ENCODE peak calls at places on chromosomes 1 and 21, in eight cellular contexts. J, Y, G, S, W, X, F and V are unnamed samples.

GRCh38 chr1:93042134-93042821 is 36.8 kb upstream of the MTF2 start:
- DNase-seq in J (peak), Y (no peak), G (no peak), S (no peak), W (peak), X (no peak), F (no peak), V (no peak)

GRCh38 chr21:32386195-32386870 is 6.5 kb downstream of the URB1 start:
- DNase-seq in J (no peak), Y (no peak), G (no peak), S (no peak), W (no peak), X (no peak), F (no peak), V (no peak)

GRCh38 chr21:46457801-46458314 is 833 bp upstream of the DIP2A start:
- DNase-seq in J (peak), Y (peak), G (no peak), S (peak), W (peak), X (no peak), F (no peak), V (no peak)

GRCh38 chr1:172143384-172144025 is 277.0 kb upstream of the C1orf105 start:
- DNase-seq in J (peak), Y (no peak), G (no peak), S (no peak), W (no peak), X (no peak), F (no peak), V (peak)

GRCh38 chr1:43933386-43934278 is at the start of gene ARTN:
- DNase-seq in J (no peak), Y (no peak), G (no peak), S (peak), W (no peak), X (no peak), F (no peak), V (no peak)

GRCh38 chr21:38511198-38511597 is 12.9 kb upstream of the ERG start:
- DNase-seq in J (no peak), Y (no peak), G (no peak), S (no peak), W (no peak), X (no peak), F (no peak), V (no peak)

GRCh38 chr1:82377201-82377884 is 576.6 kb downstream of the ADGRL2 start:
- DNase-seq in J (peak), Y (no peak), G (no peak), S (peak), W (no peak), X (no peak), F (no peak), V (no peak)

GRCh38 chr21:28272272-28272992 is 720.2 kb downstream of the LTN1 start:
- DNase-seq in J (peak), Y (no peak), G (peak), S (no peak), W (no peak), X (no peak), F (no peak), V (no peak)

GRCh38 chr1:64171797-64172281 is 31.6 kb upstream of the UBE2U start:
- DNase-seq in J (peak), Y (peak), G (peak), S (no peak), W (no peak), X (no peak), F (no peak), V (no peak)

GRCh38 chr1:29145739-29146437 is 22.2 kb upstream of the TMEM200B start:
- DNase-seq in J (peak), Y (no peak), G (peak), S (no peak), W (no peak), X (no peak), F (peak), V (peak)

GRCh38 chr1:117189109-117189437 is 21.7 kb downstream of the VTCN1 start:
- DNase-seq in J (no peak), Y (no peak), G (no peak), S (no peak), W (no peak), X (no peak), F (no peak), V (no peak)

GRCh38 chr1:29237906-29238600 is 1.7 kb downstream of the PTPRU start:
- DNase-seq in J (peak), Y (peak), G (no peak), S (peak), W (no peak), X (no peak), F (no peak), V (no peak)

GRCh38 chr1:30190481-30191153 is 532.8 kb downstream of the MATN1 start:
- DNase-seq in J (no peak), Y (no peak), G (no peak), S (no peak), W (no peak), X (no peak), F (no peak), V (no peak)

GRCh38 chr1:98468111-98468717 is 193.3 kb upstream of the SNX7 start:
- DNase-seq in J (peak), Y (peak), G (peak), S (peak), W (no peak), X (peak), F (no peak), V (peak)

GRCh38 chr1:169052727-169053126 is 53.8 kb upstream of the ATP1B1 start:
- DNase-seq in J (no peak), Y (peak), G (no peak), S (no peak), W (no peak), X (no peak), F (no peak), V (no peak)

GRCh38 chr1:14742181-14742980 is 143.9 kb downstream of the KAZN start:
- DNase-seq in J (peak), Y (peak), G (peak), S (peak), W (no peak), X (peak), F (no peak), V (peak)

GRCh38 chr1:24724345-24725208 is 20.7 kb upstream of the CLIC4 start:
- DNase-seq in J (peak), Y (no peak), G (no peak), S (peak), W (no peak), X (no peak), F (no peak), V (no peak)

GRCh38 chr1:149849246-149849946 is 50.0 kb upstream of the BOLA1 start:
- DNase-seq in J (no peak), Y (peak), G (no peak), S (peak), W (peak), X (no peak), F (no peak), V (no peak)

GRCh38 chr1:228334954-228335353 is 71.7 kb downstream of the TRIM11 start:
- DNase-seq in J (no peak), Y (no peak), G (no peak), S (no peak), W (no peak), X (no peak), F (peak), V (no peak)

GRCh38 chr21:24110846-24111245 is 1496.4 kb downstream of the MRPL39 start:
- DNase-seq in J (no peak), Y (no peak), G (no peak), S (no peak), W (no peak), X (no peak), F (no peak), V (no peak)

GRCh38 chr21:45074818-45075605 is 632 bp downstream of the ADARB1 start:
- DNase-seq in J (peak), Y (peak), G (no peak), S (peak), W (no peak), X (no peak), F (no peak), V (no peak)

GRCh38 chr1:44460107-44460885 is 55.2 kb downstream of the RNF220 start:
- DNase-seq in J (no peak), Y (peak), G (no peak), S (no peak), W (no peak), X (no peak), F (no peak), V (no peak)

GRCh38 chr21:9839011-9839661 is 682.2 kb upstream of the TPTE start:
- DNase-seq in J (no peak), Y (peak), G (no peak), S (no peak), W (no peak), X (no peak), F (peak), V (no peak)

GRCh38 chr1:93751391-93752250 is 70.0 kb upstream of the BCAR3 start:
- DNase-seq in J (no peak), Y (no peak), G (no peak), S (no peak), W (no peak), X (no peak), F (no peak), V (no peak)

GRCh38 chr1:216690593-216690992 is 32.6 kb downstream of the ESRRG start:
- DNase-seq in J (no peak), Y (no peak), G (no peak), S (no peak), W (no peak), X (no peak), F (no peak), V (no peak)

GRCh38 chr1:63622847-63623566 is 29.8 kb downstream of the PGM1 start:
- DNase-seq in J (no peak), Y (no peak), G (no peak), S (no peak), W (no peak), X (no peak), F (no peak), V (no peak)

GRCh38 chr1:179506199-179506598 is 69.5 kb downstream of the NPHS2 start:
- DNase-seq in J (no peak), Y (no peak), G (no peak), S (no peak), W (no peak), X (no peak), F (no peak), V (no peak)
- TF ChIP-seq CTCF in J (no peak), Y (no peak), G (no peak), S (peak), W (no peak), X (no peak), F (no peak), V (no peak)

GRCh38 chr21:43727571-43728466 is 8.9 kb downstream of the PDXK start:
- DNase-seq in J (no peak), Y (peak), G (no peak), S (no peak), W (no peak), X (no peak), F (no peak), V (no peak)
- TF ChIP-seq CTCF in J (no peak), Y (peak), G (peak), S (peak), W (no peak), X (no peak), F (no peak), V (no peak)

GRCh38 chr1:27392778-27393635 is 585 bp downstream of the GPR3 start:
- DNase-seq in J (no peak), Y (peak), G (no peak), S (peak), W (no peak), X (no peak), F (no peak), V (no peak)
- TF ChIP-seq CTCF in J (peak), Y (peak), G (peak), S (peak), W (no peak), X (peak), F (no peak), V (peak)

GRCh38 chr1:109929170-109929569 is 18.5 kb downstream of the CSF1 start:
- DNase-seq in J (no peak), Y (no peak), G (no peak), S (no peak), W (no peak), X (no peak), F (peak), V (no peak)

GRCh38 chr1:109929588-109930251 is 19.1 kb downstream of the CSF1 start:
- DNase-seq in J (no peak), Y (no peak), G (no peak), S (no peak), W (no peak), X (no peak), F (peak), V (no peak)

GRCh38 chr1:109928591-109929111 is 18.0 kb downstream of the CSF1 start:
- DNase-seq in J (peak), Y (no peak), G (no peak), S (no peak), W (no peak), X (no peak), F (peak), V (no peak)

GRCh38 chr1:109931189-109931672 is 20.6 kb downstream of the CSF1 start:
- DNase-seq in J (peak), Y (peak), G (no peak), S (peak), W (no peak), X (no peak), F (no peak), V (no peak)

GRCh38 chr1:109930252-109930993 is 19.8 kb downstream of the CSF1 start:
- DNase-seq in J (no peak), Y (no peak), G (no peak), S (peak), W (no peak), X (no peak), F (no peak), V (no peak)
- TF ChIP-seq CTCF in J (no peak), Y (no peak), G (no peak), S (no peak), W (no peak), X (no peak), F (no peak), V (no peak)

GRCh38 chr1:37875833-37876232 is 16.4 kb upstream of the MTF1 start:
- DNase-seq in J (no peak), Y (peak), G (no peak), S (peak), W (no peak), X (no peak), F (no peak), V (no peak)
- TF ChIP-seq CTCF in J (no peak), Y (peak), G (peak), S (peak), W (no peak), X (no peak), F (no peak), V (no peak)

DNA sequence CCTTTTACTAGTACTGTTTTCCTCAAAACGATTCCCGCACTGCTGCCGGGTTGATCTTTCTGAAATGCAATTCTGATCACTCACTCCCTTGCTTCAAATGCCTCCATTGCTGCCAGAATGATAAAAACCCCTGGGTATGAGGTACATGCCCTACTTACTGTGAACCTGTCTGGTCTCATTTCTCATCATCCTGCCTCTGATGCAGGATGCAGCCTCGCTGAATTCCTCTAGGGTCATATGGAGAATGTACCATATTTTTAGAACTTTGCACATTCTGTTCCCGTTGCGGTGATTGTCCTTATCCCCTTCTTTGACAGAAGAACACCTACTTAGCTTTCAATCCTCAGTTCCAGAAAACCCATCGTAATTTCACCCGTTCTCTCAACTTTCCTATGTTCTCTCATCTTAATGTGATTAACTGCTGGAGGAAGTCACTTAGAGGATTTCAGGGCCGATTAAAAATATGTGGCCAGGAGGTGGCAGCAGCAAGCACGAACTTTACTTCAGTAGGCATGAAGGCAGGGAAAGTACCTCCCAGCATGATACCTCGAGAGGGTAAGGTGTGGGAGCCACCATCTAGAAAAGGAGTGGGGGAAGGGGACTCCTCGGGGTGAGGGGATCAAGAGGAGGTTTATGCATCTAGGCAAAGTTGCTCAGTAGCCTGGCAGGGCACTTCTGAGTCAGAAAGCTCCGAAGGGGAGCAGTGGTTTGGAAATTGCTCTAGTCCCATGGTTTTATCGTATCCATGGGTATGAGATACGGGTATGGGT is 361.5 kb upstream of the ZP4 start:
- DNase-seq in J (peak), Y (peak), G (no peak), S (peak), W (no peak), X (peak), F (no peak), V (no peak)
- TF ChIP-seq CTCF in J (peak), Y (peak), G (peak), S (peak), W (peak), X (peak), F (no peak), V (no peak)

DNA sequence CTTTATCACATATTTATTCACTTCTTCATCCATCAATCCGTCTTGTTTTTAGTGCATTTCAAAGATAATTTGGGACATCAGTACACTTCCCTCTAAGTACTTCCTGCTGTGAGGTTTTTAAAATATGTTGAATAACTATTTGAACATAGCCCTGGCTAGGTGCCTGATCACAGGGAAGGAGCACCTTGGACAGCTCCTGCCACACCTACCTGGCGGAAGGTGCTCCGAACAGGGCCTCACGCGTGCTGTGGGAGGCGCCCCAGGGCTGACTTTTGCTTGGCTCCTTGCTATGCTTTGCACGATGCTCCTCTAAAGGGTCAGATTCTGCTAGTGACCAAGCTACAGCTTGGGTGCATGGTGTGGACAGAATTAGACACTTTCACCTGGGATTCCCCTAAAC is 4.9 kb upstream of the ATXN7L2 start:
- DNase-seq in J (no peak), Y (no peak), G (no peak), S (peak), W (no peak), X (no peak), F (no peak), V (no peak)
- TF ChIP-seq CTCF in J (no peak), Y (no peak), G (no peak), S (peak), W (no peak), X (no peak), F (no peak), V (no peak)

DNA sequence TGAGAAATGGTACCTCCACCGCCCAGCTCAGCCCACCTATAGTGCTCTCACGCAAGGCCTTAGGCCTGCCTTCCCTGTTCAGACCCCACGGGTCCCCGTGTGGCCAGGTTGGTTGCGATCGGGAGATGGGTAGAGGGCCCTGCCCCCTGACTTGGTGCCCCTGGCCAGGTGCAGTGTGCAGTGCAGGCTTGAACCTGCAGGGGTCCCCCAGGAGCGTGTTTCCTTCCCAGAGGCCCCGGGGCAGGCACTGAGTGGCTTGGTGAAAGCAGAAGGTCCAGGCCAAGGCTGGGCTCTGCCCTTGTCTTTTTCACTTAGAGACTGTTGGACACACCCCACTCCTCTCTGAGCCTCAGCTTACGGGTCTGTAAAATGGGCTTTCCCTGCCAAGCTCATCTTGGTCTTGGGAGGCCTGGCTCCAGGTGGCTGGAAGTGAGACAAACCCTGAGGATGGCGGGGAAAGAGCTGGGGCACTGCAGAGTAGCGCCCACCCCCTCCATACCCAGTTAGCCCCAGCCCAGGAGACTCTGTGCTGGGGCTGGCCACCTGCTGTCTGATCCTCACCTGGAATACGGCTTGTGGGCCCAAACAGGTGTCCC is 9.3 kb upstream of the HES5 start:
- DNase-seq in J (no peak), Y (peak), G (no peak), S (peak), W (no peak), X (no peak), F (no peak), V (no peak)
- TF ChIP-seq CTCF in J (no peak), Y (peak), G (peak), S (peak), W (peak), X (peak), F (no peak), V (peak)